ENCODE peak calls at places on chromosomes 6 and 20, in four cellular contexts. One of them, this sample, is unnamed.

GRCh38 chr6:92132446-92132845 is 1286.9 kb downstream of the EPHA7 start:
- DNase-seq in mucosa of descending colon: no peak
- DNase-seq in ovary: no peak
- DNase-seq in endothelial cell: no peak
- DNase-seq in this sample: no peak

GRCh38 chr6:123094768-123095167 is 98.7 kb downstream of the CLVS2 start:
- DNase-seq in mucosa of descending colon: no peak
- DNase-seq in ovary: no peak
- DNase-seq in endothelial cell: no peak
- DNase-seq in this sample: no peak

GRCh38 chr6:116015983-116016382 is 44.7 kb downstream of the FRK start:
- DNase-seq in endothelial cell: no peak
- DNase-seq in ovary: no peak
- DNase-seq in mucosa of descending colon: peak
- DNase-seq in this sample: no peak

GRCh38 chr6:56647172-56647762 is 4.6 kb upstream of the DST start:
- DNase-seq in endothelial cell: no peak
- DNase-seq in ovary: no peak
- DNase-seq in mucosa of descending colon: no peak
- DNase-seq in this sample: no peak

GRCh38 chr6:87074051-87074711 is 20.7 kb downstream of the CGA start:
- DNase-seq in ovary: no peak
- DNase-seq in mucosa of descending colon: peak
- DNase-seq in endothelial cell: no peak
- DNase-seq in this sample: no peak

GRCh38 chr6:6409397-6410030 is 89.1 kb upstream of the F13A1 start:
- DNase-seq in ovary: no peak
- DNase-seq in endothelial cell: no peak
- DNase-seq in mucosa of descending colon: no peak
- DNase-seq in this sample: no peak

GRCh38 chr6:121794630-121795029 is 359.2 kb downstream of the GJA1 start:
- DNase-seq in mucosa of descending colon: no peak
- DNase-seq in endothelial cell: no peak
- DNase-seq in ovary: no peak
- DNase-seq in this sample: no peak

GRCh38 chr6:84524636-84525035 is 239.8 kb downstream of the TBX18 start:
- DNase-seq in ovary: no peak
- DNase-seq in endothelial cell: no peak
- DNase-seq in mucosa of descending colon: no peak
- DNase-seq in this sample: no peak

GRCh38 chr20:22106308-22106938 is 401.0 kb downstream of the PAX1 start:
- DNase-seq in mucosa of descending colon: no peak
- DNase-seq in ovary: no peak
- DNase-seq in endothelial cell: peak
- DNase-seq in this sample: no peak

GRCh38 chr6:53770690-53771320 is 24.0 kb upstream of the LRRC1 start:
- DNase-seq in ovary: no peak
- DNase-seq in endothelial cell: no peak
- DNase-seq in mucosa of descending colon: no peak
- DNase-seq in this sample: no peak

GRCh38 chr6:20455175-20456075 is 53.7 kb downstream of the E2F3 start:
- DNase-seq in endothelial cell: no peak
- DNase-seq in ovary: no peak
- DNase-seq in mucosa of descending colon: peak
- DNase-seq in this sample: no peak

GRCh38 chr6:22800451-22800850 is 231.1 kb downstream of the HDGFL1 start:
- DNase-seq in ovary: no peak
- DNase-seq in endothelial cell: no peak
- DNase-seq in mucosa of descending colon: no peak
- DNase-seq in this sample: no peak

GRCh38 chr6:161417712-161418457 is 144.0 kb upstream of the AGPAT4 start:
- DNase-seq in ovary: peak
- DNase-seq in mucosa of descending colon: no peak
- DNase-seq in endothelial cell: no peak
- DNase-seq in this sample: no peak

DNA sequence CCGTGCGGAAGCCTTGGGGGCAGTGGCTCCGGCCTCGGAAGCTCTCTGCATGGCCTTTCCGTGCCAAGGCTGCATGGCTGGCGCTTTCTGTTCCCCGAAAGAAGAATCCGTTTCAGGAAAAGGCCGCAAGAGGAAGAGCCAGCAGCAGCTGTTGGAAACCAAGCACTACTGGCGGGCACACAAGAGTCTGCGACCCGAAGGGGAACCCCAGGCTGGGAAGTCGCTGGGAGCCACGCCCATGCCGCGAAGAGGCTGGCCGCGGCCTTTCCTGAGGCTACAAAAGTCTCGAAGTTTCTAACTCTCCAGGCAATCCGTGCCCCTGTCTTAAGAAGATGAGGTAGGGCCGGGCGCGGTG is at the start of gene CGAS:
- DNase-seq in endothelial cell: no peak
- DNase-seq in ovary: no peak
- DNase-seq in mucosa of descending colon: peak
- DNase-seq in this sample: peak
- TF ChIP-seq CTCF in endothelial cell: no peak
- TF ChIP-seq CTCF in ovary: no peak
- TF ChIP-seq CTCF in mucosa of descending colon: no peak
- TF ChIP-seq CTCF in this sample: no peak

GRCh38 chr6:169016758-169017157 is 236.9 kb downstream of the THBS2 start:
- DNase-seq in mucosa of descending colon: no peak
- DNase-seq in endothelial cell: no peak
- DNase-seq in ovary: no peak
- DNase-seq in this sample: no peak

GRCh38 chr6:169019111-169019510 is 234.5 kb downstream of the THBS2 start:
- DNase-seq in endothelial cell: no peak
- DNase-seq in ovary: no peak
- DNase-seq in mucosa of descending colon: no peak
- DNase-seq in this sample: no peak

GRCh38 chr6:169020821-169021220 is 232.8 kb downstream of the THBS2 start:
- DNase-seq in endothelial cell: no peak
- DNase-seq in mucosa of descending colon: no peak
- DNase-seq in ovary: no peak
- DNase-seq in this sample: no peak

GRCh38 chr6:169022079-169022478 is 231.6 kb downstream of the THBS2 start:
- DNase-seq in ovary: no peak
- DNase-seq in endothelial cell: no peak
- DNase-seq in mucosa of descending colon: no peak
- DNase-seq in this sample: no peak

GRCh38 chr6:169019727-169020491 is 233.7 kb downstream of the THBS2 start:
- DNase-seq in mucosa of descending colon: peak
- DNase-seq in ovary: no peak
- DNase-seq in endothelial cell: no peak
- DNase-seq in this sample: no peak
- TF ChIP-seq CTCF in mucosa of descending colon: no peak
- TF ChIP-seq CTCF in ovary: no peak
- TF ChIP-seq CTCF in endothelial cell: no peak
- TF ChIP-seq CTCF in this sample: no peak

GRCh38 chr6:138275976-138276375 is 57.7 kb upstream of the PBOV1 start:
- DNase-seq in ovary: no peak
- DNase-seq in mucosa of descending colon: no peak
- DNase-seq in endothelial cell: no peak
- DNase-seq in this sample: no peak

GRCh38 chr6:138272543-138273305 is 54.4 kb upstream of the PBOV1 start:
- DNase-seq in mucosa of descending colon: no peak
- DNase-seq in ovary: no peak
- DNase-seq in endothelial cell: no peak
- DNase-seq in this sample: no peak

GRCh38 chr6:138277835-138278234 is 59.5 kb upstream of the PBOV1 start:
- DNase-seq in ovary: no peak
- DNase-seq in mucosa of descending colon: no peak
- DNase-seq in endothelial cell: no peak
- DNase-seq in this sample: no peak

GRCh38 chr6:138278326-138278725 is 60.0 kb upstream of the PBOV1 start:
- DNase-seq in ovary: no peak
- DNase-seq in mucosa of descending colon: peak
- DNase-seq in endothelial cell: no peak
- DNase-seq in this sample: no peak
- TF ChIP-seq CTCF in ovary: no peak
- TF ChIP-seq CTCF in mucosa of descending colon: no peak
- TF ChIP-seq CTCF in endothelial cell: no peak
- TF ChIP-seq CTCF in this sample: no peak

DNA sequence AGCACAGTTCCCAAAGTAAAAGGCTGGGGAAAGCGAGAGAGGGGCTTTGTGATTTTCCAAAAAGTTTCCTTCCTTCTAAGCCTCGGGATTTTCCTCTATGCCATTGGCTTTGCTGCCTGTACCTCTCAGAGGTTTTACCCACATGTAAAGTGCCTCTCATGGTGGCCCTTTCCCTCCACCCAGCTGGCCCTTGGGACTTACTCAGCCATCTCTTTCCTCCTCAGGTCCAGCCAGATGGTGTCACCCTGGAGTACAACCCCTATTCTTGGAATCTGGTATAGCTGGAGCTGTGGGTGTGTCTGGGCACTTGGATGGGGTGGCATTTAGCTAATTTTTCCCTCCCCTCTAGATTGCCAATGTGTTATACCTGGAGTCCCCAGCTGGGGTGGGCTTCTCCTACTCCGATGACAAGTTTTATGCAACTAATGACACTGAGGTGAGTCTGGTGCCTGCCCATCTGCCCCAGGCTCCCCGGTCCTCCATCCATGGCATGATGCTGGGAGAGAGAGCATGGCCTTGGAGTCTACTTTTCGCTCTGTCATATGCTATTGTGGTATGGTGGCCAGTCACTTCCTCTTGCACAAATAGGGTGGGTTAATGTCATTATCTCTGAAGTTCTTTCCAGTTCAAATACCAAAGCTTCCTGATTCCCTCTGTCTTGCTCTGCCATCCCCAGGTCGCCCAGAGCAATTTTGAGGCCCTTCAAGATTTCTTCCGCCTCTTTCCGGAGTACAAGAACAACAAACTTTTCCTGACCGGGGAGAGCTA is 1.1 kb downstream of the CTSA start:
- DNase-seq in endothelial cell: no peak
- DNase-seq in ovary: no peak
- DNase-seq in mucosa of descending colon: peak
- DNase-seq in this sample: no peak
- TF ChIP-seq CTCF in endothelial cell: no peak
- TF ChIP-seq CTCF in ovary: no peak
- TF ChIP-seq CTCF in mucosa of descending colon: no peak
- TF ChIP-seq CTCF in this sample: no peak

This sample was measured in omental fat pad.